ENCODE peak calls at places on chromosomes 11 and 22, in seven cellular contexts. One of them, this sample, is unnamed.

GRCh38 chr11:9853929-9854557 is 190.2 kb downstream of the SWAP70 start:
- DNase-seq in right atrium auricular region: no peak
- DNase-seq in dorsolateral prefrontal cortex: no peak
- DNase-seq in CD8-positive, alpha-beta T cell: no peak
- DNase-seq in cardiac muscle cell: peak; percentile 62
- DNase-seq in hepatocyte: no peak
- DNase-seq in body of pancreas: no peak
- DNase-seq in this sample: no peak

GRCh38 chr11:63800921-63801320 is 12.3 kb upstream of the SPINDOC start:
- DNase-seq in right atrium auricular region: no peak
- DNase-seq in dorsolateral prefrontal cortex: no peak
- DNase-seq in CD8-positive, alpha-beta T cell: no peak
- DNase-seq in cardiac muscle cell: no peak
- DNase-seq in hepatocyte: no peak
- DNase-seq in body of pancreas: no peak
- DNase-seq in this sample: no peak

GRCh38 chr11:109285465-109285864 is 136.5 kb upstream of the C11orf87 start:
- DNase-seq in right atrium auricular region: no peak
- DNase-seq in dorsolateral prefrontal cortex: no peak
- DNase-seq in CD8-positive, alpha-beta T cell: no peak
- DNase-seq in cardiac muscle cell: no peak
- DNase-seq in hepatocyte: no peak
- DNase-seq in body of pancreas: no peak
- DNase-seq in this sample: no peak

GRCh38 chr11:112453601-112454577 is 193.2 kb upstream of the PLET1 start:
- DNase-seq in right atrium auricular region: no peak
- DNase-seq in dorsolateral prefrontal cortex: peak; percentile 14
- DNase-seq in CD8-positive, alpha-beta T cell: no peak
- DNase-seq in cardiac muscle cell: peak; percentile 52
- DNase-seq in hepatocyte: peak; percentile 41
- DNase-seq in body of pancreas: peak; percentile 59
- DNase-seq in this sample: peak; percentile 55

GRCh38 chr11:81644239-81644840 is 1089.3 kb downstream of the FAM181B start:
- DNase-seq in right atrium auricular region: no peak
- DNase-seq in dorsolateral prefrontal cortex: peak; percentile 14
- DNase-seq in CD8-positive, alpha-beta T cell: no peak
- DNase-seq in cardiac muscle cell: peak; percentile 58
- DNase-seq in hepatocyte: peak; percentile 76
- DNase-seq in body of pancreas: peak; percentile 11
- DNase-seq in this sample: peak; percentile 36

GRCh38 chr11:31620434-31620833 is 110.9 kb downstream of the ELP4 start:
- DNase-seq in right atrium auricular region: no peak
- DNase-seq in dorsolateral prefrontal cortex: no peak
- DNase-seq in CD8-positive, alpha-beta T cell: no peak
- DNase-seq in cardiac muscle cell: no peak
- DNase-seq in hepatocyte: no peak
- DNase-seq in body of pancreas: no peak
- DNase-seq in this sample: no peak

GRCh38 chr11:69260622-69261021 is 33.3 kb upstream of the MYEOV start:
- DNase-seq in right atrium auricular region: no peak
- DNase-seq in dorsolateral prefrontal cortex: no peak
- DNase-seq in CD8-positive, alpha-beta T cell: no peak
- DNase-seq in cardiac muscle cell: no peak
- DNase-seq in hepatocyte: no peak
- DNase-seq in body of pancreas: no peak
- DNase-seq in this sample: no peak

GRCh38 chr11:44400431-44400830 is 90.5 kb upstream of the ALX4 start:
- DNase-seq in right atrium auricular region: no peak
- DNase-seq in dorsolateral prefrontal cortex: no peak
- DNase-seq in CD8-positive, alpha-beta T cell: no peak
- DNase-seq in cardiac muscle cell: no peak
- DNase-seq in hepatocyte: no peak
- DNase-seq in body of pancreas: no peak
- DNase-seq in this sample: no peak

GRCh38 chr11:19187101-19187500 is 14.7 kb downstream of the CSRP3 start:
- DNase-seq in right atrium auricular region: no peak
- DNase-seq in dorsolateral prefrontal cortex: no peak
- DNase-seq in CD8-positive, alpha-beta T cell: no peak
- DNase-seq in cardiac muscle cell: peak; percentile 22
- DNase-seq in hepatocyte: no peak
- DNase-seq in body of pancreas: no peak
- DNase-seq in this sample: no peak

GRCh38 chr11:121451982-121452608 is at the start of gene SORL1:
- DNase-seq in right atrium auricular region: peak; percentile 62
- DNase-seq in dorsolateral prefrontal cortex: peak; percentile 75
- DNase-seq in CD8-positive, alpha-beta T cell: peak; percentile 80
- DNase-seq in cardiac muscle cell: peak; percentile 38
- DNase-seq in hepatocyte: peak; percentile 93
- DNase-seq in body of pancreas: peak; percentile 74
- DNase-seq in this sample: peak; percentile 58

GRCh38 chr22:48506506-48507145 is 1321.0 kb downstream of the BRD1 start:
- DNase-seq in right atrium auricular region: no peak
- DNase-seq in dorsolateral prefrontal cortex: no peak
- DNase-seq in CD8-positive, alpha-beta T cell: no peak
- DNase-seq in cardiac muscle cell: no peak
- DNase-seq in hepatocyte: no peak
- DNase-seq in body of pancreas: no peak
- DNase-seq in this sample: no peak

GRCh38 chr22:26287382-26288228 is 118.3 kb downstream of the SEZ6L start:
- DNase-seq in right atrium auricular region: no peak
- DNase-seq in dorsolateral prefrontal cortex: no peak
- DNase-seq in CD8-positive, alpha-beta T cell: no peak
- DNase-seq in cardiac muscle cell: no peak
- DNase-seq in hepatocyte: no peak
- DNase-seq in body of pancreas: no peak
- DNase-seq in this sample: no peak

GRCh38 chr22:25235547-25236290 is 16.3 kb downstream of the CRYBB2 start:
- DNase-seq in right atrium auricular region: peak; percentile 60
- DNase-seq in dorsolateral prefrontal cortex: peak; percentile 54
- DNase-seq in CD8-positive, alpha-beta T cell: peak; percentile 65
- DNase-seq in cardiac muscle cell: peak; percentile 84
- DNase-seq in hepatocyte: peak; percentile 90
- DNase-seq in body of pancreas: peak; percentile 87
- DNase-seq in this sample: peak; percentile 99

GRCh38 chr22:25351631-25352293 is 132.3 kb downstream of the CRYBB2 start:
- DNase-seq in right atrium auricular region: no peak
- DNase-seq in dorsolateral prefrontal cortex: no peak
- DNase-seq in CD8-positive, alpha-beta T cell: no peak
- DNase-seq in cardiac muscle cell: no peak
- DNase-seq in hepatocyte: no peak
- DNase-seq in body of pancreas: no peak
- DNase-seq in this sample: no peak

GRCh38 chr22:42648017-42648367 is 1.2 kb downstream of the CYB5R3 start:
- DNase-seq in right atrium auricular region: no peak
- DNase-seq in dorsolateral prefrontal cortex: no peak
- DNase-seq in CD8-positive, alpha-beta T cell: no peak
- DNase-seq in cardiac muscle cell: no peak
- DNase-seq in hepatocyte: no peak
- DNase-seq in body of pancreas: no peak
- DNase-seq in this sample: no peak

GRCh38 chr22:49736538-49736937 is 91.1 kb downstream of the BRD1 start:
- DNase-seq in right atrium auricular region: no peak
- DNase-seq in dorsolateral prefrontal cortex: no peak
- DNase-seq in CD8-positive, alpha-beta T cell: no peak
- DNase-seq in cardiac muscle cell: no peak
- DNase-seq in hepatocyte: no peak
- DNase-seq in body of pancreas: no peak
- DNase-seq in this sample: no peak

GRCh38 chr11:57241311-57241972 is 4.4 kb upstream of the APLNR start:
- DNase-seq in right atrium auricular region: peak; percentile 55
- DNase-seq in dorsolateral prefrontal cortex: no peak
- DNase-seq in CD8-positive, alpha-beta T cell: no peak
- DNase-seq in cardiac muscle cell: no peak
- DNase-seq in hepatocyte: no peak
- DNase-seq in body of pancreas: no peak
- DNase-seq in this sample: no peak

GRCh38 chr22:39215430-39216142 is 29.2 kb downstream of the PDGFB start:
- DNase-seq in right atrium auricular region: no peak
- DNase-seq in dorsolateral prefrontal cortex: no peak
- DNase-seq in CD8-positive, alpha-beta T cell: peak; percentile 67
- DNase-seq in cardiac muscle cell: no peak
- DNase-seq in hepatocyte: no peak
- DNase-seq in body of pancreas: peak; percentile 45
- DNase-seq in this sample: no peak

GRCh38 chr11:6695377-6695776 is 12.2 kb upstream of the MRPL17 start:
- DNase-seq in right atrium auricular region: no peak
- DNase-seq in dorsolateral prefrontal cortex: no peak
- DNase-seq in CD8-positive, alpha-beta T cell: no peak
- DNase-seq in cardiac muscle cell: peak; percentile 79
- DNase-seq in hepatocyte: no peak
- DNase-seq in body of pancreas: no peak
- DNase-seq in this sample: no peak

GRCh38 chr11:64888761-64889511 is 10.5 kb upstream of the EHD1 start:
- DNase-seq in right atrium auricular region: no peak
- DNase-seq in dorsolateral prefrontal cortex: no peak
- DNase-seq in CD8-positive, alpha-beta T cell: no peak
- DNase-seq in cardiac muscle cell: no peak
- DNase-seq in hepatocyte: peak; percentile 88
- DNase-seq in body of pancreas: peak; percentile 33
- DNase-seq in this sample: no peak

GRCh38 chr11:62245271-62245753 is 3.3 kb downstream of the SCGB1D2 start:
- DNase-seq in right atrium auricular region: no peak
- DNase-seq in dorsolateral prefrontal cortex: no peak
- DNase-seq in CD8-positive, alpha-beta T cell: no peak
- DNase-seq in cardiac muscle cell: peak; percentile 54
- DNase-seq in hepatocyte: peak; percentile 69
- DNase-seq in body of pancreas: peak; percentile 16
- DNase-seq in this sample: peak; percentile 12

GRCh38 chr22:30398685-30399680 is 2.2 kb downstream of the SEC14L2 start:
- DNase-seq in right atrium auricular region: no peak
- DNase-seq in dorsolateral prefrontal cortex: no peak
- DNase-seq in CD8-positive, alpha-beta T cell: peak; percentile 21
- DNase-seq in cardiac muscle cell: no peak
- DNase-seq in hepatocyte: no peak
- DNase-seq in body of pancreas: no peak
- DNase-seq in this sample: no peak

GRCh38 chr11:10026514-10026913 is 267.5 kb downstream of the SBF2 start:
- DNase-seq in right atrium auricular region: no peak
- DNase-seq in dorsolateral prefrontal cortex: no peak
- DNase-seq in CD8-positive, alpha-beta T cell: no peak
- DNase-seq in cardiac muscle cell: peak; percentile 81
- DNase-seq in hepatocyte: no peak
- DNase-seq in body of pancreas: no peak
- DNase-seq in this sample: no peak

GRCh38 chr11:134939905-134940304 is 527.9 kb upstream of the B3GAT1 start:
- DNase-seq in right atrium auricular region: no peak
- DNase-seq in dorsolateral prefrontal cortex: no peak
- DNase-seq in CD8-positive, alpha-beta T cell: no peak
- DNase-seq in cardiac muscle cell: peak; percentile 5
- DNase-seq in hepatocyte: peak; percentile 68
- DNase-seq in body of pancreas: no peak
- DNase-seq in this sample: no peak
- TF ChIP-seq CTCF in right atrium auricular region: no peak
- TF ChIP-seq CTCF in dorsolateral prefrontal cortex: peak; percentile 25
- TF ChIP-seq CTCF in CD8-positive, alpha-beta T cell: no peak
- TF ChIP-seq CTCF in cardiac muscle cell: peak; percentile 15
- TF ChIP-seq CTCF in hepatocyte: peak; percentile 49
- TF ChIP-seq CTCF in body of pancreas: no peak
- TF ChIP-seq CTCF in this sample: no peak

GRCh38 chr22:19760652-19761002 is at the start of gene TBX1:
- DNase-seq in right atrium auricular region: no peak
- DNase-seq in dorsolateral prefrontal cortex: no peak
- DNase-seq in CD8-positive, alpha-beta T cell: no peak
- DNase-seq in cardiac muscle cell: no peak
- DNase-seq in hepatocyte: no peak
- DNase-seq in body of pancreas: no peak
- DNase-seq in this sample: no peak
- H3K27ac ChIP-seq in right atrium auricular region: no peak within 1 kb of the TSS
- H3K27ac ChIP-seq in dorsolateral prefrontal cortex: no peak within 1 kb of the TSS
- H3K27ac ChIP-seq in CD8-positive, alpha-beta T cell: no peak within 1 kb of the TSS
- H3K27ac ChIP-seq in cardiac muscle cell: no peak within 1 kb of the TSS
- H3K27ac ChIP-seq in hepatocyte: no peak within 1 kb of the TSS
- H3K27ac ChIP-seq in body of pancreas: no peak within 1 kb of the TSS
- H3K27ac ChIP-seq in this sample: peak within 1 kb of the TSS; percentile 54

GRCh38 chr11:132126973-132127900 is 756.8 kb downstream of the NTM start:
- DNase-seq in right atrium auricular region: peak; percentile 83
- DNase-seq in dorsolateral prefrontal cortex: peak; percentile 83
- DNase-seq in CD8-positive, alpha-beta T cell: no peak
- DNase-seq in cardiac muscle cell: peak; percentile 94
- DNase-seq in hepatocyte: peak; percentile 72
- DNase-seq in body of pancreas: peak; percentile 61
- DNase-seq in this sample: peak; percentile 49
- TF ChIP-seq CTCF in right atrium auricular region: peak; percentile 24
- TF ChIP-seq CTCF in dorsolateral prefrontal cortex: peak; percentile 75
- TF ChIP-seq CTCF in CD8-positive, alpha-beta T cell: peak; percentile 22
- TF ChIP-seq CTCF in cardiac muscle cell: peak; percentile 80
- TF ChIP-seq CTCF in hepatocyte: peak; percentile 76
- TF ChIP-seq CTCF in body of pancreas: no peak
- TF ChIP-seq CTCF in this sample: peak; percentile 57

GRCh38 chr11:122523841-122524531 is 131.5 kb upstream of the UBASH3B start:
- DNase-seq in right atrium auricular region: no peak
- DNase-seq in dorsolateral prefrontal cortex: no peak
- DNase-seq in CD8-positive, alpha-beta T cell: no peak
- DNase-seq in cardiac muscle cell: peak; percentile 6
- DNase-seq in hepatocyte: peak; percentile 18
- DNase-seq in body of pancreas: peak; percentile 11
- DNase-seq in this sample: no peak

GRCh38 chr11:122524532-122524882 is 131.0 kb upstream of the UBASH3B start:
- DNase-seq in right atrium auricular region: no peak
- DNase-seq in dorsolateral prefrontal cortex: no peak
- DNase-seq in CD8-positive, alpha-beta T cell: no peak
- DNase-seq in cardiac muscle cell: peak; percentile 9
- DNase-seq in hepatocyte: peak; percentile 8
- DNase-seq in body of pancreas: no peak
- DNase-seq in this sample: no peak
- H3K27ac ChIP-seq in right atrium auricular region: no peak overlapping the region
- H3K27ac ChIP-seq in dorsolateral prefrontal cortex: no peak overlapping the region
- H3K27ac ChIP-seq in CD8-positive, alpha-beta T cell: no peak overlapping the region
- H3K27ac ChIP-seq in cardiac muscle cell: peak overlapping the region; percentile 62
- H3K27ac ChIP-seq in hepatocyte: peak overlapping the region; percentile 59
- H3K27ac ChIP-seq in body of pancreas: no peak overlapping the region
- H3K27ac ChIP-seq in this sample: no peak overlapping the region